ENCODE peak calls at places on chromosomes 1 and 21, in seven cellular contexts. One of them, this sample, is unnamed.

GRCh38 chr1:72285074-72285425 is 2.7 kb upstream of the NEGR1 start:
- DNase-seq in neural progenitor cell: peak; percentile 2
- DNase-seq in dorsolateral prefrontal cortex: peak; percentile 57
- DNase-seq in heart left ventricle: no peak
- DNase-seq in ovary: peak; percentile 22
- DNase-seq in left ventricle myocardium inferior: no peak
- DNase-seq in heart right ventricle: no peak
- DNase-seq in this sample: no peak

GRCh38 chr21:16865612-16866011 is 647.2 kb upstream of the CXADR start:
- DNase-seq in neural progenitor cell: no peak
- DNase-seq in dorsolateral prefrontal cortex: no peak
- DNase-seq in heart left ventricle: no peak
- DNase-seq in ovary: no peak
- DNase-seq in left ventricle myocardium inferior: no peak
- DNase-seq in heart right ventricle: no peak
- DNase-seq in this sample: no peak

GRCh38 chr1:62439652-62440371 is 3.0 kb downstream of the USP1 start:
- DNase-seq in neural progenitor cell: no peak
- DNase-seq in dorsolateral prefrontal cortex: no peak
- DNase-seq in heart left ventricle: no peak
- DNase-seq in ovary: no peak
- DNase-seq in left ventricle myocardium inferior: no peak
- DNase-seq in heart right ventricle: no peak
- DNase-seq in this sample: no peak

GRCh38 chr21:46098303-46099141 is 610 bp downstream of the COL6A2 start:
- DNase-seq in neural progenitor cell: peak; percentile 37
- DNase-seq in dorsolateral prefrontal cortex: peak; percentile 18
- DNase-seq in heart left ventricle: peak; percentile 68
- DNase-seq in ovary: peak; percentile 61
- DNase-seq in left ventricle myocardium inferior: peak; percentile 34
- DNase-seq in heart right ventricle: peak; percentile 33
- DNase-seq in this sample: no peak

GRCh38 chr1:234000557-234001081 is 96.1 kb downstream of the SLC35F3 start:
- DNase-seq in neural progenitor cell: peak; percentile 34
- DNase-seq in dorsolateral prefrontal cortex: no peak
- DNase-seq in heart left ventricle: no peak
- DNase-seq in ovary: no peak
- DNase-seq in left ventricle myocardium inferior: no peak
- DNase-seq in heart right ventricle: no peak
- DNase-seq in this sample: no peak

GRCh38 chr1:61490924-61491323 is 234.0 kb downstream of the TM2D1 start:
- DNase-seq in neural progenitor cell: no peak
- DNase-seq in dorsolateral prefrontal cortex: no peak
- DNase-seq in heart left ventricle: no peak
- DNase-seq in ovary: no peak
- DNase-seq in left ventricle myocardium inferior: no peak
- DNase-seq in heart right ventricle: no peak
- DNase-seq in this sample: no peak

GRCh38 chr1:165040641-165041040 is 315.9 kb downstream of the LMX1A start:
- DNase-seq in neural progenitor cell: no peak
- DNase-seq in dorsolateral prefrontal cortex: no peak
- DNase-seq in heart left ventricle: no peak
- DNase-seq in ovary: no peak
- DNase-seq in left ventricle myocardium inferior: no peak
- DNase-seq in heart right ventricle: no peak
- DNase-seq in this sample: no peak

GRCh38 chr21:27796106-27796505 is 829.2 kb upstream of the ADAMTS5 start:
- DNase-seq in neural progenitor cell: peak; percentile 31
- DNase-seq in dorsolateral prefrontal cortex: no peak
- DNase-seq in heart left ventricle: no peak
- DNase-seq in ovary: no peak
- DNase-seq in left ventricle myocardium inferior: no peak
- DNase-seq in heart right ventricle: no peak
- DNase-seq in this sample: no peak

GRCh38 chr1:156560585-156561163 is 11.7 kb downstream of the IQGAP3 start:
- DNase-seq in neural progenitor cell: no peak
- DNase-seq in dorsolateral prefrontal cortex: no peak
- DNase-seq in heart left ventricle: no peak
- DNase-seq in ovary: no peak
- DNase-seq in left ventricle myocardium inferior: no peak
- DNase-seq in heart right ventricle: no peak
- DNase-seq in this sample: no peak

GRCh38 chr1:175317309-175317708 is 124.7 kb upstream of the KIAA0040 start:
- DNase-seq in neural progenitor cell: peak; percentile 23
- DNase-seq in dorsolateral prefrontal cortex: no peak
- DNase-seq in heart left ventricle: no peak
- DNase-seq in ovary: no peak
- DNase-seq in left ventricle myocardium inferior: no peak
- DNase-seq in heart right ventricle: peak; percentile 18
- DNase-seq in this sample: peak; percentile 22

GRCh38 chr1:162091681-162092524 is 22.4 kb downstream of the NOS1AP start:
- DNase-seq in neural progenitor cell: no peak
- DNase-seq in dorsolateral prefrontal cortex: no peak
- DNase-seq in heart left ventricle: no peak
- DNase-seq in ovary: no peak
- DNase-seq in left ventricle myocardium inferior: no peak
- DNase-seq in heart right ventricle: no peak
- DNase-seq in this sample: no peak

GRCh38 chr1:25679170-25679569 is 62.6 kb downstream of the MAN1C1 start:
- DNase-seq in neural progenitor cell: no peak
- DNase-seq in dorsolateral prefrontal cortex: no peak
- DNase-seq in heart left ventricle: no peak
- DNase-seq in ovary: no peak
- DNase-seq in left ventricle myocardium inferior: no peak
- DNase-seq in heart right ventricle: no peak
- DNase-seq in this sample: no peak

GRCh38 chr1:91161749-91162148 is 139.9 kb upstream of the ZNF644 start:
- DNase-seq in neural progenitor cell: no peak
- DNase-seq in dorsolateral prefrontal cortex: no peak
- DNase-seq in heart left ventricle: no peak
- DNase-seq in ovary: no peak
- DNase-seq in left ventricle myocardium inferior: no peak
- DNase-seq in heart right ventricle: no peak
- DNase-seq in this sample: no peak

GRCh38 chr1:95497566-95497965 is 263.6 kb downstream of the RWDD3 start:
- DNase-seq in neural progenitor cell: no peak
- DNase-seq in dorsolateral prefrontal cortex: no peak
- DNase-seq in heart left ventricle: no peak
- DNase-seq in ovary: no peak
- DNase-seq in left ventricle myocardium inferior: no peak
- DNase-seq in heart right ventricle: no peak
- DNase-seq in this sample: no peak

GRCh38 chr1:160244209-160244608 is 18.1 kb downstream of the DCAF8 start:
- DNase-seq in neural progenitor cell: no peak
- DNase-seq in dorsolateral prefrontal cortex: no peak
- DNase-seq in heart left ventricle: no peak
- DNase-seq in ovary: no peak
- DNase-seq in left ventricle myocardium inferior: no peak
- DNase-seq in heart right ventricle: no peak
- DNase-seq in this sample: no peak

GRCh38 chr1:215056584-215056983 is 26.0 kb upstream of the KCNK2 start:
- DNase-seq in neural progenitor cell: no peak
- DNase-seq in dorsolateral prefrontal cortex: no peak
- DNase-seq in heart left ventricle: no peak
- DNase-seq in ovary: no peak
- DNase-seq in left ventricle myocardium inferior: no peak
- DNase-seq in heart right ventricle: no peak
- DNase-seq in this sample: no peak

GRCh38 chr1:226712779-226713420 is 26.2 kb downstream of the ITPKB start:
- DNase-seq in neural progenitor cell: no peak
- DNase-seq in dorsolateral prefrontal cortex: no peak
- DNase-seq in heart left ventricle: no peak
- DNase-seq in ovary: no peak
- DNase-seq in left ventricle myocardium inferior: no peak
- DNase-seq in heart right ventricle: no peak
- DNase-seq in this sample: no peak

GRCh38 chr1:233255145-233255544 is 40.4 kb downstream of the PCNX2 start:
- DNase-seq in neural progenitor cell: no peak
- DNase-seq in dorsolateral prefrontal cortex: no peak
- DNase-seq in heart left ventricle: no peak
- DNase-seq in ovary: no peak
- DNase-seq in left ventricle myocardium inferior: no peak
- DNase-seq in heart right ventricle: no peak
- DNase-seq in this sample: no peak

GRCh38 chr1:222240536-222241181 is 307.2 kb downstream of the HHIPL2 start:
- DNase-seq in neural progenitor cell: no peak
- DNase-seq in dorsolateral prefrontal cortex: no peak
- DNase-seq in heart left ventricle: no peak
- DNase-seq in ovary: no peak
- DNase-seq in left ventricle myocardium inferior: no peak
- DNase-seq in heart right ventricle: no peak
- DNase-seq in this sample: no peak

GRCh38 chr1:200373811-200374231 is 36.0 kb downstream of the ZNF281 start:
- DNase-seq in neural progenitor cell: peak; percentile 65
- DNase-seq in dorsolateral prefrontal cortex: no peak
- DNase-seq in heart left ventricle: no peak
- DNase-seq in ovary: no peak
- DNase-seq in left ventricle myocardium inferior: no peak
- DNase-seq in heart right ventricle: no peak
- DNase-seq in this sample: no peak

GRCh38 chr1:119871881-119872280 is 24.4 kb downstream of the ADAM30 start:
- DNase-seq in neural progenitor cell: no peak
- DNase-seq in dorsolateral prefrontal cortex: no peak
- DNase-seq in heart left ventricle: no peak
- DNase-seq in ovary: no peak
- DNase-seq in left ventricle myocardium inferior: no peak
- DNase-seq in heart right ventricle: no peak
- DNase-seq in this sample: no peak

GRCh38 chr1:67140460-67140859 is 5.7 kb upstream of the C1orf141 start:
- DNase-seq in neural progenitor cell: no peak
- DNase-seq in dorsolateral prefrontal cortex: no peak
- DNase-seq in heart left ventricle: no peak
- DNase-seq in ovary: no peak
- DNase-seq in left ventricle myocardium inferior: no peak
- DNase-seq in heart right ventricle: no peak
- DNase-seq in this sample: no peak

GRCh38 chr1:115911298-115911697 is 65.0 kb upstream of the SLC22A15 start:
- DNase-seq in neural progenitor cell: no peak
- DNase-seq in dorsolateral prefrontal cortex: no peak
- DNase-seq in heart left ventricle: no peak
- DNase-seq in ovary: no peak
- DNase-seq in left ventricle myocardium inferior: no peak
- DNase-seq in heart right ventricle: no peak
- DNase-seq in this sample: no peak

GRCh38 chr21:17451364-17451869 is 61.4 kb upstream of the CXADR start:
- DNase-seq in neural progenitor cell: no peak
- DNase-seq in dorsolateral prefrontal cortex: no peak
- DNase-seq in heart left ventricle: no peak
- DNase-seq in ovary: no peak
- DNase-seq in left ventricle myocardium inferior: no peak
- DNase-seq in heart right ventricle: no peak
- DNase-seq in this sample: no peak

GRCh38 chr1:186236921-186237320 is 138.1 kb downstream of the TPR start:
- DNase-seq in neural progenitor cell: no peak
- DNase-seq in dorsolateral prefrontal cortex: no peak
- DNase-seq in heart left ventricle: no peak
- DNase-seq in ovary: no peak
- DNase-seq in left ventricle myocardium inferior: no peak
- DNase-seq in heart right ventricle: no peak
- DNase-seq in this sample: no peak

GRCh38 chr1:151723726-151724370 is 2.5 kb downstream of the RIIAD1 start:
- DNase-seq in neural progenitor cell: no peak
- DNase-seq in dorsolateral prefrontal cortex: no peak
- DNase-seq in heart left ventricle: no peak
- DNase-seq in ovary: no peak
- DNase-seq in left ventricle myocardium inferior: no peak
- DNase-seq in heart right ventricle: no peak
- DNase-seq in this sample: no peak

DNA sequence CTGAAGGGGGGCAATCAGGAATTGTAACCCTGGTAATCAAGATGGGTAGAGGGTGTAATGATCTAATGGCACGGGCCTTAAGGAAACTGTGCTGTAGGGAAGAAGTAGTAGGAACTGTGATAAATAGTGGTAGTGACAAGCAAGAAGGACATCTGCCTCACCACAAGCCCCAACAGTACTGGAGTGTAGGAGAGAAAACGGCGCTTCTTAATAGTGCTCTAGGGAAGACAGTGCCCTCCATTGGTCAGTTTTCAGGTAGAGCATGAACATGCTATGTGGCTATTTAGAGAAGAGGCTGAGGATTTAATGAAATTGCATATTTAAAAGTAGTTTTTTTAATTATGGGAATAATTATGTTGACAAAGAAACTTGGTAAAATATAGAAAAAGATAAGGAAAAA is 32.2 kb downstream of the SLC30A7 start:
- DNase-seq in neural progenitor cell: peak; percentile 39
- DNase-seq in dorsolateral prefrontal cortex: no peak
- DNase-seq in heart left ventricle: no peak
- DNase-seq in ovary: no peak
- DNase-seq in left ventricle myocardium inferior: no peak
- DNase-seq in heart right ventricle: no peak
- DNase-seq in this sample: no peak
- H3K4me3 ChIP-seq in neural progenitor cell: no peak overlapping the region
- H3K4me3 ChIP-seq in dorsolateral prefrontal cortex: no peak overlapping the region
- H3K4me3 ChIP-seq in heart left ventricle: no peak overlapping the region
- H3K4me3 ChIP-seq in ovary: no peak overlapping the region
- H3K4me3 ChIP-seq in left ventricle myocardium inferior: no peak overlapping the region
- H3K4me3 ChIP-seq in heart right ventricle: no peak overlapping the region
- H3K4me3 ChIP-seq in this sample: no peak overlapping the region

GRCh38 chr1:77170687-77171086 is 48.5 kb downstream of the PIGK start:
- DNase-seq in neural progenitor cell: no peak
- DNase-seq in dorsolateral prefrontal cortex: no peak
- DNase-seq in heart left ventricle: no peak
- DNase-seq in ovary: no peak
- DNase-seq in left ventricle myocardium inferior: no peak
- DNase-seq in heart right ventricle: no peak
- DNase-seq in this sample: no peak
- H3K27ac ChIP-seq in neural progenitor cell: no peak overlapping the region
- H3K27ac ChIP-seq in dorsolateral prefrontal cortex: peak overlapping the region; percentile 3
- H3K27ac ChIP-seq in heart left ventricle: no peak overlapping the region
- H3K27ac ChIP-seq in ovary: no peak overlapping the region
- H3K27ac ChIP-seq in left ventricle myocardium inferior: no peak overlapping the region
- H3K27ac ChIP-seq in heart right ventricle: no peak overlapping the region
- H3K27ac ChIP-seq in this sample: no peak overlapping the region

DNA sequence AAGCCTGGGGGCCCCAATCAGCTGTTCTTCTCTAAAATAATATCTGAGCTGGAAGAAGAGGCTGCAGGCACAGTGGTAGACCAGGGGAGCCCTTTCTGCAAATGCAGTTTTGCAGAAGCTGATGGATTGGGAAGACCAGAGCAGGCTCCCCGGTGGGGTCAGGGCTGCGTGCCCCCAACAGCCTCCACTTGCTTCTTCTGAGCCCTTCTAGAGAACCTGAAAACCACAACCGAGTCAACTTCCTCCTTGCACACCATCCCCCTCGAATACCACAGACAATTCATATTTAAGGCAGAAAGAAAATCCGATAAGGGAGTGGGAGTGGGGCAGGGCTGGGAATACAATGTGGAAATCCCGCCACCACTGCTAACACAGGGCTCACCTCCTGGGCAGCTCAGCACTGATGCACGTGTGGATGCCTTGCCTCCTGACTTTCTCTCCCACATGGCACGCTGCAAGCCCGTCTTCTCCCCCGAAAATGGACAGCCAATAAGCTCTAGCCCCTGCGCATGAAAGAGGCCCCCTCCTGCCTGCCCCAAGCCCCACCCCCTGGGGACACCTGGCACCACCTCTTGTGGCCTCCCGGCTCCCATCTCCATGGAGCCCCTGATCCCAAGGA is 25.4 kb upstream of the ALDH4A1 start:
- DNase-seq in neural progenitor cell: no peak
- DNase-seq in dorsolateral prefrontal cortex: no peak
- DNase-seq in heart left ventricle: no peak
- DNase-seq in ovary: no peak
- DNase-seq in left ventricle myocardium inferior: no peak
- DNase-seq in heart right ventricle: no peak
- DNase-seq in this sample: no peak
- H3K4me3 ChIP-seq in neural progenitor cell: no peak overlapping the region
- H3K4me3 ChIP-seq in dorsolateral prefrontal cortex: no peak overlapping the region
- H3K4me3 ChIP-seq in heart left ventricle: no peak overlapping the region
- H3K4me3 ChIP-seq in ovary: no peak overlapping the region
- H3K4me3 ChIP-seq in left ventricle myocardium inferior: no peak overlapping the region
- H3K4me3 ChIP-seq in heart right ventricle: no peak overlapping the region
- H3K4me3 ChIP-seq in this sample: no peak overlapping the region

GRCh38 chr1:19644422-19644760 is 280 bp downstream of the NBL1 start:
- DNase-seq in neural progenitor cell: peak; percentile 53
- DNase-seq in dorsolateral prefrontal cortex: no peak
- DNase-seq in heart left ventricle: no peak
- DNase-seq in ovary: no peak
- DNase-seq in left ventricle myocardium inferior: no peak
- DNase-seq in heart right ventricle: no peak
- DNase-seq in this sample: no peak
- H3K27ac ChIP-seq in neural progenitor cell: no peak overlapping the region
- H3K27ac ChIP-seq in dorsolateral prefrontal cortex: peak overlapping the region; percentile 25
- H3K27ac ChIP-seq in heart left ventricle: peak overlapping the region; percentile 81
- H3K27ac ChIP-seq in ovary: peak overlapping the region; percentile 96
- H3K27ac ChIP-seq in left ventricle myocardium inferior: peak overlapping the region; percentile 92
- H3K27ac ChIP-seq in heart right ventricle: peak overlapping the region; percentile 89
- H3K27ac ChIP-seq in this sample: no peak overlapping the region